ENCODE peak calls at places on chromosomes 5 and 9, in four cellular contexts. One of them, this sample, is unnamed.

GRCh38 chr5:84411832-84412605 is 27.3 kb upstream of the EDIL3 start:
- DNase-seq in fibroblast of the conjunctiva: peak; percentile 38
- DNase-seq in right atrium auricular region: no peak
- DNase-seq in left lobe of liver: no peak
- DNase-seq in this sample: no peak

GRCh38 chr5:132525299-132525724 is 18.0 kb downstream of the IL5 start:
- DNase-seq in fibroblast of the conjunctiva: no peak
- DNase-seq in right atrium auricular region: no peak
- DNase-seq in left lobe of liver: no peak
- DNase-seq in this sample: no peak

GRCh38 chr5:154092356-154092755 is 53.6 kb downstream of the MFAP3 start:
- DNase-seq in fibroblast of the conjunctiva: no peak
- DNase-seq in right atrium auricular region: no peak
- DNase-seq in left lobe of liver: no peak
- DNase-seq in this sample: no peak

GRCh38 chr9:89579741-89580395 is 24.9 kb upstream of the GADD45G start:
- DNase-seq in fibroblast of the conjunctiva: no peak
- DNase-seq in right atrium auricular region: peak; percentile 38
- DNase-seq in left lobe of liver: no peak
- DNase-seq in this sample: no peak

GRCh38 chr5:146052780-146053179 is 52.6 kb downstream of the PLAC8L1 start:
- DNase-seq in fibroblast of the conjunctiva: no peak
- DNase-seq in right atrium auricular region: peak; percentile 44
- DNase-seq in left lobe of liver: no peak
- DNase-seq in this sample: no peak

GRCh38 chr5:168227001-168227400 is 64.4 kb upstream of the WWC1 start:
- DNase-seq in fibroblast of the conjunctiva: no peak
- DNase-seq in right atrium auricular region: no peak
- DNase-seq in left lobe of liver: no peak
- DNase-seq in this sample: no peak

GRCh38 chr9:133105461-133105770 is 15.6 kb downstream of the RALGDS start:
- DNase-seq in fibroblast of the conjunctiva: no peak
- DNase-seq in right atrium auricular region: no peak
- DNase-seq in left lobe of liver: no peak
- DNase-seq in this sample: no peak

GRCh38 chr5:36723921-36724320 is 117.5 kb downstream of the SLC1A3 start:
- DNase-seq in fibroblast of the conjunctiva: no peak
- DNase-seq in right atrium auricular region: no peak
- DNase-seq in left lobe of liver: no peak
- DNase-seq in this sample: no peak

GRCh38 chr9:136711751-136712689 is at the start of gene DIPK1B:
- DNase-seq in fibroblast of the conjunctiva: no peak
- DNase-seq in right atrium auricular region: no peak
- DNase-seq in left lobe of liver: no peak
- DNase-seq in this sample: no peak

GRCh38 chr5:143168171-143168681 is 235.3 kb downstream of the NR3C1 start:
- DNase-seq in fibroblast of the conjunctiva: peak; percentile 74
- DNase-seq in right atrium auricular region: no peak
- DNase-seq in left lobe of liver: no peak
- DNase-seq in this sample: peak; percentile 59

GRCh38 chr9:86122309-86122708 is 23.0 kb upstream of the GOLM1 start:
- DNase-seq in fibroblast of the conjunctiva: no peak
- DNase-seq in right atrium auricular region: no peak
- DNase-seq in left lobe of liver: no peak
- DNase-seq in this sample: no peak

GRCh38 chr9:137031904-137032639 is at the start of gene FUT7:
- DNase-seq in fibroblast of the conjunctiva: no peak
- DNase-seq in right atrium auricular region: no peak
- DNase-seq in left lobe of liver: no peak
- DNase-seq in this sample: no peak

GRCh38 chr9:77843088-77843985 is 188.3 kb downstream of the GNAQ start:
- DNase-seq in fibroblast of the conjunctiva: no peak
- DNase-seq in right atrium auricular region: no peak
- DNase-seq in left lobe of liver: no peak
- DNase-seq in this sample: no peak

GRCh38 chr9:113525831-113526230 is 62.3 kb downstream of the RGS3 start:
- DNase-seq in fibroblast of the conjunctiva: no peak
- DNase-seq in right atrium auricular region: no peak
- DNase-seq in left lobe of liver: no peak
- DNase-seq in this sample: no peak

This sample was measured in AG09309.